ENCODE peak calls at places on chromosomes 12 and 14, in four cellular contexts. M is A549; Q is RWPE1; L is CD4-positive, alpha-beta T cell. I is an unnamed sample.

GRCh38 chr14:32820686-32821085 is 118.0 kb upstream of the NPAS3 start:
- DNase-seq in L (no peak), Q (no peak), M (no peak), I (no peak)

GRCh38 chr12:113244015-113244983 is 23.0 kb downstream of the TPCN1 start:
- DNase-seq in L (no peak), M (no peak), Q (peak; percentile 37), I (no peak)

GRCh38 chr12:27998170-27999110 is 25.9 kb upstream of the PTHLH start:
- DNase-seq in M (no peak), L (no peak), Q (no peak), I (no peak)

GRCh38 chr14:41606249-41607118 is at the start of gene LRFN5:
- DNase-seq in Q (no peak), M (no peak), L (no peak), I (peak; percentile 49)

GRCh38 chr14:29123017-29123416 is 356.4 kb downstream of the FOXG1 start:
- DNase-seq in L (no peak), Q (no peak), M (no peak), I (no peak)

GRCh38 chr12:108284163-108284562 is 54.9 kb downstream of the CMKLR1 start:
- DNase-seq in L (no peak), Q (no peak), M (no peak), I (no peak)

GRCh38 chr14:61260939-61261776 is 20.0 kb downstream of the TMEM30B start:
- DNase-seq in Q (no peak), M (no peak), L (no peak), I (no peak)

GRCh38 chr12:110234197-110235154 is 46.6 kb upstream of the ATP2A2 start:
- DNase-seq in M (no peak), L (no peak), Q (no peak), I (no peak)

GRCh38 chr14:81211844-81212243 is 8.9 kb downstream of the GTF2A1 start:
- DNase-seq in L (peak; percentile 17), Q (no peak), M (no peak), I (no peak)

GRCh38 chr14:95260537-95261440 is 58.9 kb downstream of the CLMN start:
- DNase-seq in Q (no peak), L (no peak), M (no peak), I (no peak)

GRCh38 chr12:34396006-34396860 is 373.9 kb downstream of the ALG10 start:
- DNase-seq in Q (no peak), L (peak; percentile 0), M (no peak), I (no peak)

GRCh38 chr12:75738486-75738885 is 227.1 kb upstream of the KRR1 start:
- DNase-seq in L (no peak), M (no peak), Q (no peak), I (no peak)

GRCh38 chr12:52873832-52874572 is 25.2 kb upstream of the KRT78 start:
- DNase-seq in L (peak; percentile 44), M (peak; percentile 98), Q (peak; percentile 98), I (peak; percentile 33)

GRCh38 chr14:93937519-93937918 is 10.4 kb downstream of the FAM181A start:
- DNase-seq in L (no peak), Q (peak; percentile 81), M (no peak), I (no peak)

GRCh38 chr12:89427508-89428156 is 75.3 kb upstream of the DUSP6 start:
- DNase-seq in M (no peak), Q (no peak), L (no peak), I (no peak)

GRCh38 chr12:110073049-110073831 is 24.9 kb upstream of the C12orf76 start:
- DNase-seq in Q (peak; percentile 8), L (peak; percentile 20), M (no peak), I (no peak)

GRCh38 chr12:47795121-47795813 is 22.2 kb downstream of the SLC48A1 start:
- DNase-seq in L (no peak), M (no peak), Q (no peak), I (no peak)

GRCh38 chr14:21072781-21073339 is 2.8 kb downstream of the ARHGEF40 start:
- DNase-seq in L (no peak), M (no peak), Q (no peak), I (no peak)

GRCh38 chr14:62076825-62077660 is 314.8 kb downstream of the SNAPC1 start:
- DNase-seq in M (no peak), L (no peak), Q (no peak), I (no peak)

GRCh38 chr12:130818381-130819247 is 20.4 kb downstream of the STX2 start:
- DNase-seq in M (peak; percentile 91), Q (peak; percentile 87), L (peak; percentile 65), I (peak; percentile 72)

GRCh38 chr12:12081836-12082497 is 11.2 kb downstream of the BCL2L14 start:
- DNase-seq in L (no peak), M (peak; percentile 73), Q (peak; percentile 50), I (no peak)

GRCh38 chr14:104788873-104789663 is 6.5 kb downstream of the AKT1 start:
- DNase-seq in M (no peak), Q (no peak), L (no peak), I (no peak)

GRCh38 chr12:111753144-111753881 is 13.4 kb upstream of the ALDH2 start:
- DNase-seq in Q (peak; percentile 61), L (no peak), M (peak; percentile 82), I (peak; percentile 45)

GRCh38 chr12:2532647-2533435 is 261.9 kb upstream of the FKBP4 start:
- DNase-seq in M (no peak), L (no peak), Q (no peak), I (no peak)

GRCh38 chr14:32559595-32559994 is 230.5 kb downstream of the AKAP6 start:
- DNase-seq in Q (no peak), M (no peak), L (no peak), I (no peak)

GRCh38 chr12:121102307-121102706 is 30.4 kb upstream of the P2RX7 start:
- DNase-seq in L (no peak), M (no peak), Q (no peak), I (no peak)

GRCh38 chr14:71582705-71583104 is 349.5 kb upstream of the RGS6 start:
- DNase-seq in L (no peak), M (no peak), Q (no peak), I (no peak)

GRCh38 chr14:100134591-100134990 is 24.9 kb downstream of the DEGS2 start:
- DNase-seq in L (no peak), Q (no peak), M (no peak), I (no peak)

GRCh38 chr14:92785601-92786426 is 8.3 kb upstream of the GOLGA5 start:
- DNase-seq in L (no peak), Q (peak; percentile 54), M (no peak), I (no peak)
- TF ChIP-seq CTCF in L (no peak), Q (no peak), M (no peak), I (no peak)

DNA sequence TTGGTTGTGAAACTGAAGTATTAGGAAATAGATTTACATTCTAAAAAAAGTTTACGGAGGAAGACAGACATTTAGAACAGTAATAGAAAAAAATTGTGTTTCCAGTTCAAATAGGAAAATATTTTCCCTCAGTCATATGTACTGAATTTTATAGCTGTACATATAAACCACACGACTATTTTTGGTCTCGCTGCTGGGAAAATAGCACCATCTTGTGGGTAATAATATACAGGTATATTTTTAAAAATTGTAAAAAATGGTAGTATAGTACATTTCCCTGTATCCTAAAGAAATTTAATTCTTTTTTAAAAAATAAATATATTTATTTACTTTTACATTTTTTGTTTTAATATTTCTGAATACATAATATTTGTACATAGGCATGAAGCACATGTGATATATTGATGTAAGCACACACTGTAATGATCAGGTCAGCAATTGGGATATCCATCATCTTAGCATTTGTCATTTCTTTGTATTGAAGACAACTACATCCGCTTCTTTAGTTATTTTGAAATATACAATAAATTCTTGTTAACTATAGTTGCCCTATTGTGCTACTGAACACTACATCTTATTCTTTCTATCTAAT is 168.6 kb downstream of the ALX1 start:
- DNase-seq in M (no peak), Q (no peak), L (no peak), I (no peak)
- TF ChIP-seq CTCF in M (peak; percentile 75), Q (peak; percentile 56), L (no peak), I (peak; percentile 74)

DNA sequence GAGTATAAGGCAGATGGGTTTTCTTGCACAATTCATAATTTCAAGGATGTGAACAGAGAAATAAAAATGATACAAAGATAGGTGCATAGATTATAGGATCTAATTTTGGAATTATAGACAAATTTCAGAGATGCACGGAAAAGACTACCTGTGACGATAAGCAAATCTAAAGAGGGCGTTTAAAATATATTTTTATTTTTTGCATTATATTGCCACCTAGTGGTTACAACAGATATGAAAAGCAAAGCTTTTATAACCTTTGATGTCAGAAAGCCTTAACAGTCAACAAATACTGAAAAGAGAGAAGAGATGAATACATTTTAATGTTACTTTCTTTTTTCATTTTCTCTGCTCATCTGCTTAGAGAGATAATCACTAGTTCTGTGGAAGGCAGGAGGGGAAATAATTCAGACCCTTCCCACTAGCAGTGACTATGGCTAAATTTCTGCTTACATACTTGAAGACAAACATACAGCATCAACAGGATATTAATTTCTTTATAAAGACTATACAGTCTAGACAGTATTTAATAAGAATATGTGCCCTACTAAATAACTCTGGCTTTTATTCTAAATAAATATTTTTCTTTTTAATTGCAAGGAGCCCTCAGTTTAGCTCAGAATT is 46.3 kb downstream of the NTS start:
- DNase-seq in M (no peak), Q (peak; percentile 4), L (no peak), I (no peak)
- TF ChIP-seq CTCF in M (peak; percentile 73), Q (peak; percentile 65), L (peak; percentile 74), I (peak; percentile 85)

DNA sequence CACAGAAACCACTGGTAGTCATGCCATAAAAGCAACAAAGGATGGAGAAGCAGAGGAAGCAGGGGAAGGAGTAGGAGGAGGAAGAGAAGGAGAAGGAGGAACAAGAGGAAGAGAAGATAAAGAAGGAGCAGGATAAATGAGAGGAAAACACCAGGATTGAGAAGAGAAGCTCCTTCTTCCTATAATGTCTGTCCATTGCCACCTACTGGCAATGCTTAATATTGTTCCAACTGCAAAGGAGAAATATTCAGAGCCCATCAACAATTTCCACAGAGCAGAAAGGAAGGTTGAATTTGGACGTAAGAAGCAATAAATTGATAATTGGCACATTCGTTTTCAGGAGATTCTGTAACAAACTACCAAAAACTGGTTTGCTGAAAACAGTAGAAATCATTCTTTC is 898.4 kb downstream of the SLC16A7 start:
- DNase-seq in Q (peak; percentile 35), L (no peak), M (peak; percentile 3), I (no peak)
- TF ChIP-seq CTCF in Q (peak; percentile 67), L (no peak), M (peak; percentile 59), I (peak; percentile 74)

GRCh38 chr14:102940729-102941362 is 18.4 kb downstream of the AMN start:
- DNase-seq in Q (no peak), L (no peak), M (no peak), I (no peak)

GRCh38 chr14:102939329-102939728 is 16.9 kb downstream of the AMN start:
- DNase-seq in Q (no peak), L (no peak), M (no peak), I (no peak)

GRCh38 chr14:102941419-102942011 is 19.1 kb downstream of the AMN start:
- DNase-seq in L (no peak), M (no peak), Q (no peak), I (no peak)

GRCh38 chr14:102938191-102938590 is 15.7 kb downstream of the AMN start:
- DNase-seq in M (no peak), L (no peak), Q (no peak), I (no peak)

GRCh38 chr14:102939820-102940561 is 17.5 kb downstream of the AMN start:
- DNase-seq in L (no peak), M (no peak), Q (peak; percentile 46), I (no peak)
- TF ChIP-seq CTCF in L (no peak), M (no peak), Q (no peak), I (no peak)

I was measured in neural crest cell.